ENCODE peak calls at places on chromosomes 4 and X, in seven cellular contexts. L is HCT116, G is SK-N-SH, C is K562, A is H1, B is HepG2, V is GM12878. N is an unnamed sample.

GRCh38 chr4:653080-653821 is 20.8 kb downstream of the ATP5ME start:
- DNase-seq in L (no peak), G (no peak), B (no peak), V (no peak), C (no peak), A (no peak), N (no peak)

GRCh38 chr4:87806520-87806919 is 7.2 kb downstream of the IBSP start:
- DNase-seq in C (no peak), L (no peak), G (no peak), V (no peak), B (no peak), A (no peak), N (no peak)

GRCh38 chrX:45134303-45134702 is 66.4 kb downstream of the DIPK2B start:
- DNase-seq in A (no peak), C (peak; percentile 41), V (no peak), G (no peak), L (no peak), B (peak; percentile 77), N (no peak)

GRCh38 chr4:83772680-83773079 is 236.8 kb downstream of the GPAT3 start:
- DNase-seq in C (no peak), L (no peak), A (no peak), V (no peak), B (no peak), G (no peak), N (no peak)

GRCh38 chr4:34850426-34850825 is 1393.9 kb downstream of the ARAP2 start:
- DNase-seq in C (no peak), L (no peak), A (no peak), G (no peak), V (no peak), B (no peak), N (no peak)

GRCh38 chr4:38190717-38191178 is 230.6 kb downstream of the PTTG2 start:
- DNase-seq in G (peak; percentile 36), A (no peak), V (no peak), L (no peak), B (no peak), C (no peak), N (no peak)

GRCh38 chr4:24470681-24471622 is 113.4 kb downstream of the DHX15 start:
- DNase-seq in A (peak; percentile 67), G (peak; percentile 63), L (no peak), V (no peak), C (no peak), B (no peak), N (peak; percentile 47)

GRCh38 chr4:26133840-26134239 is 187.0 kb upstream of the RBPJ start:
- DNase-seq in L (no peak), A (no peak), C (no peak), V (no peak), G (no peak), B (no peak), N (no peak)

GRCh38 chr4:7244766-7245320 is 52.5 kb downstream of the SORCS2 start:
- DNase-seq in L (no peak), B (no peak), A (no peak), G (no peak), C (no peak), V (no peak), N (no peak)

GRCh38 chrX:103101280-103102042 is 8.5 kb upstream of the NXF3 start:
- DNase-seq in C (peak; percentile 89), G (no peak), L (no peak), B (peak; percentile 39), V (no peak), A (no peak), N (no peak)

GRCh38 chrX:7362111-7362510 is 214.2 kb upstream of the PUDP start:
- DNase-seq in B (no peak), A (no peak), L (no peak), G (no peak), C (no peak), V (no peak), N (no peak)

GRCh38 chr4:40710484-40711269 is 39.1 kb upstream of the NSUN7 start:
- DNase-seq in B (no peak), V (no peak), L (no peak), A (no peak), C (no peak), G (no peak), N (no peak)

GRCh38 chr4:156749791-156750403 is 221.7 kb downstream of the PDGFC start:
- DNase-seq in G (no peak), A (no peak), L (no peak), B (no peak), C (no peak), V (no peak), N (no peak)

GRCh38 chrX:63282077-63282476 is 69.1 kb downstream of the SPIN4 start:
- DNase-seq in L (no peak), G (no peak), V (no peak), A (no peak), B (no peak), C (peak; percentile 12), N (no peak)

GRCh38 chr4:990746-991367 is 2.3 kb downstream of the SLC26A1 start:
- DNase-seq in V (no peak), L (no peak), G (no peak), C (no peak), B (no peak), A (no peak), N (no peak)

GRCh38 chrX:140132937-140133336 is 167.6 kb upstream of the CXorf66 start:
- DNase-seq in G (no peak), C (no peak), B (no peak), A (no peak), V (no peak), L (no peak), N (no peak)

GRCh38 chrX:26253526-26253925 is 37.6 kb downstream of the MAGEB5 start:
- DNase-seq in G (no peak), L (no peak), C (no peak), B (no peak), V (no peak), A (no peak), N (no peak)

GRCh38 chr4:95318483-95318882 is 230.3 kb downstream of the UNC5C start:
- DNase-seq in G (peak; percentile 11), C (no peak), L (no peak), B (no peak), A (no peak), V (no peak), N (no peak)

GRCh38 chr4:56861365-56861764 is 39.9 kb upstream of the SPINK2 start:
- DNase-seq in C (no peak), G (no peak), A (no peak), B (no peak), V (no peak), L (no peak), N (no peak)

GRCh38 chr4:38691251-38692008 is 27.4 kb downstream of the KLF3 start:
- DNase-seq in B (no peak), G (no peak), V (no peak), L (no peak), A (no peak), C (no peak), N (no peak)

GRCh38 chr4:128388352-128388630 is 100.7 kb upstream of the PGRMC2 start:
- DNase-seq in A (no peak), G (no peak), V (no peak), C (no peak), B (no peak), L (no peak), N (no peak)

DNA sequence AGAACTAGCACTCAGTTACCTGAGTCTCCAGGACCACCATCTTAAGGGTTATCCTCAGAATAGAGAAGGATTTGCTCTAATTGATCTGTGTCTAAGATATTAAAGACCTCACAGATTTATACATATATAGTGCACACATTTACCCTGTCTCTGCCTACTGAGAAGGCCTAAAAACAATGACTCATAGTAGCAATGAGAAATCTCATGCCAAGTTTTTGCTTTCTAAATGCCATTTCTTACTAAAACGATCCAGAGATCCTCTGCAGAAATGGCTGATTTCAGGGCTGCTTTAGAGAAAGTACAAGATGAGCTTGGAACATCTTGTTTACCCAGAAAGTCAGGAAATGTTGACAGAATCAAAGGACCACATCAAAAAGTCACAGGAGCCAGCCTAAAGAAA is 79.1 kb upstream of the INPP4B start:
- DNase-seq in A (no peak), L (no peak), B (no peak), V (no peak), G (no peak), C (no peak), N (no peak)
- TF ChIP-seq JUND in A (no peak), L (no peak), B (no peak), V (no peak), G (no peak), C (no peak), N (no peak)

DNA sequence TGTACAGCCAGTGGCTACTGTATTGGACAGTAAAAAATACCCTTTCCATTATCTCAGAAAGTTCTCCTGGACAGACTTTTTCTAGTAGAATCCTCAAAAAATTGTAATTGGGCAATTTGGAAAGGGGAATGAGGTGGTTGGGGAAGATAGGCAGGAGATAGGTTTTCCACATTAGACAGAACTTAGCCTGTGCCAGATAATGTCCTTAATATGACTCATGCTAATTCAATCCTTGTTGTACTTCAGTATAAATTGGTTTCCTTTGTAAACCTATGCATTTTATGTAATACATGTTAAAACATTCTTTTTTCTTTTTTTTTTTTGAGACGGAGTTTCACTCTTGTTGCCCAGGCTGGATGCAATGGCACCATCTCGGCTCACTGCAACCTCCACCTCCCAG is 8.9 kb downstream of the EIF4E start:
- DNase-seq in B (no peak), V (no peak), G (no peak), C (no peak), A (no peak), L (no peak), N (no peak)
- TF ChIP-seq JUND in B (no peak), V (no peak), G (peak; percentile 50), C (no peak), A (no peak), L (no peak), N (no peak)

GRCh38 chr4:48025005-48025404 is 8.4 kb downstream of the NIPAL1 start:
- DNase-seq in B (no peak), C (no peak), A (no peak), L (no peak), V (no peak), G (no peak), N (no peak)
- TF ChIP-seq JUND in B (no peak), C (no peak), A (no peak), L (no peak), V (no peak), G (no peak), N (no peak)

DNA sequence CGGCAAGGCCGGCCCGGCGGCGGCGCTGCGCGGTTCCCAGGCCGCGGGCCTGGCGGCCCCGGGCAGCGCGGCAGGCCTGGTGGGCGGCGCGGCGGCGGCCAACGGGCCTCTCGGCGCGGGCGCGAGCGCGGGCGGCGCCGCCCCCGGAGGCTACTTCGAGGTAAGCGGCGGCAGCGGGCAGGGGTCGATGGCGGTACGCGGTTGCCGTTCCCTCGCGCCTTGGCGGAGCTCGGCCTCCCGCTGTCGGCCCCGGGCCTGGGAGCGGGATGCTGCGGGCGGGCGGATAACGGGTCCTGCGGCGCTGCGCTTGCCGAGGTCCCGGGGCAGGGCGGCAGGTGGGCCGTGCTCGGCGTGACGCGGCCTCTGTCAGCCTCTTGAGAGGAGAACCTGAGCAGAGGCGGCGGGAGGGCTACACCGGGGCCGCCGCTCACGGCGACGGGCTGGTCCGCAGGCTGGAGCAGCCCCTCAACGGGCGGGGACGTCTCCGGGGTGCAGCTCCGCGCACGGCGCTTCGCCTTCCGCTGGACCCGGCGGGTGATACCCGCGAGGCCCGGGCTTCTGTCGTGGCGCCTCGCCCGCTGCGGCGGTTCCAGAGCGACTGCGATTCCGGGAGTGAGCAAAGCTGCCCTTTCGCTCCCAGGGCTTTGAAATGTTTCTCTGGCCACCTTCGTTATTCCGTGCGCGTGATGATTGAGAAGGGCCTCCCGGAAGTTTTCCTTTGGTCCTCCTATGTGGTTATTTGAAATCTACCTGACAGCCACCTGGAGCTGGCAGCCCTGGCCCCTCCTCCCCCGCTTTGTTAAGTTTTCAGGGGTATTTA is 774 bp downstream of the FAM193A start:
- DNase-seq in V (no peak), C (peak; percentile 41), B (peak; percentile 44), A (peak; percentile 72), L (no peak), G (peak; percentile 75), N (no peak)
- TF ChIP-seq JUND in V (no peak), C (no peak), B (no peak), A (no peak), L (no peak), G (no peak), N (no peak)

N was measured in T47D.